ENCODE peak calls at places on chromosomes 4 and X, in ten cellular contexts. S, D, K, N, U, H, A, T, Z and V are unnamed samples.

GRCh38 chrX:107429090-107429489 is 20.4 kb upstream of the FRMPD3 start:
- DNase-seq in N (no peak), H (peak; percentile 40), A (no peak), T (no peak), D (peak; percentile 12), S (peak; percentile 48), U (no peak), K (no peak), Z (no peak), V (no peak)

GRCh38 chrX:39907964-39908616 is 189.7 kb downstream of the BCOR start:
- DNase-seq in N (no peak), D (peak; percentile 92), H (peak; percentile 80), U (peak; percentile 87), K (peak; percentile 17), T (no peak), S (peak; percentile 94), A (peak; percentile 88), Z (no peak), V (peak; percentile 38)

GRCh38 chr4:808860-809570 is 16.9 kb downstream of the CPLX1 start:
- DNase-seq in D (no peak), U (no peak), A (no peak), H (no peak), T (no peak), S (no peak), K (no peak), Z (no peak), N (no peak), V (no peak)

GRCh38 chr4:150181536-150181935 is 103.3 kb downstream of the DCLK2 start:
- DNase-seq in H (no peak), U (no peak), D (no peak), S (peak; percentile 24), Z (no peak), A (no peak), T (no peak), K (no peak), N (no peak), V (no peak)

GRCh38 chr4:125985856-125986255 is 671.1 kb downstream of the FAT4 start:
- DNase-seq in S (no peak), K (no peak), D (peak; percentile 2), T (no peak), A (no peak), N (no peak), U (no peak), Z (no peak), H (peak; percentile 64), V (no peak)

GRCh38 chr4:2482693-2483092 is 13.8 kb downstream of the RNF4 start:
- DNase-seq in Z (no peak), H (no peak), K (no peak), N (no peak), D (peak; percentile 48), A (no peak), U (no peak), S (peak; percentile 76), T (no peak), V (no peak)

GRCh38 chr4:337143-337931 is at the start of gene ZNF141:
- DNase-seq in Z (peak; percentile 92), N (peak; percentile 64), A (peak; percentile 97), T (peak; percentile 89), H (peak; percentile 96), D (peak; percentile 93), S (peak; percentile 98), K (peak; percentile 97), U (peak; percentile 96), V (peak; percentile 92)

GRCh38 chr4:151325320-151326246 is at the start of gene SH3D19:
- DNase-seq in N (no peak), A (peak; percentile 84), Z (no peak), K (peak; percentile 71), D (peak; percentile 40), U (peak; percentile 61), T (no peak), H (peak; percentile 36), S (peak; percentile 62), V (peak; percentile 83)

GRCh38 chrX:132483523-132483922 is 5.3 kb downstream of the MBNL3 start:
- DNase-seq in H (no peak), Z (no peak), A (no peak), U (no peak), S (no peak), N (no peak), T (no peak), K (no peak), D (no peak), V (no peak)

GRCh38 chr4:10256203-10256602 is 139.6 kb upstream of the WDR1 start:
- DNase-seq in K (no peak), T (no peak), U (no peak), A (no peak), D (no peak), H (no peak), N (no peak), Z (no peak), S (no peak), V (no peak)

GRCh38 chr4:64911846-64912245 is 502.6 kb upstream of the TECRL start:
- DNase-seq in D (no peak), K (no peak), Z (no peak), H (no peak), N (no peak), A (no peak), S (no peak), T (no peak), U (no peak), V (no peak)

GRCh38 chr4:71709961-71710360 is 73.9 kb downstream of the GC start:
- DNase-seq in Z (no peak), T (no peak), D (no peak), K (no peak), A (no peak), H (no peak), N (no peak), U (no peak), S (no peak), V (no peak)

GRCh38 chrX:22577181-22577580 is 304.5 kb downstream of the CBLL2 start:
- DNase-seq in K (no peak), D (peak; percentile 77), U (no peak), A (no peak), Z (no peak), H (no peak), T (no peak), S (peak; percentile 69), N (no peak), V (no peak)

GRCh38 chrX:101040197-101040596 is 11.7 kb downstream of the TRMT2B start:
- DNase-seq in K (no peak), D (no peak), H (no peak), N (no peak), A (no peak), U (no peak), T (no peak), S (peak; percentile 50), Z (no peak), V (no peak)

GRCh38 chr4:27714073-27714472 is 853.4 kb downstream of the STIM2 start:
- DNase-seq in D (no peak), N (no peak), T (no peak), A (no peak), H (no peak), K (no peak), Z (no peak), S (peak; percentile 5), U (no peak), V (no peak)

GRCh38 chr4:152161676-152162330 is 374.1 kb downstream of the FBXW7 start:
- DNase-seq in H (no peak), D (no peak), Z (no peak), T (no peak), N (no peak), A (no peak), S (no peak), U (no peak), K (no peak), V (no peak)

GRCh38 chr4:54065282-54066087 is 1.1 kb upstream of the CHIC2 start:
- DNase-seq in S (peak; percentile 47), A (no peak), D (no peak), Z (no peak), H (no peak), U (no peak), K (no peak), T (no peak), N (no peak), V (no peak)

GRCh38 chrX:9535101-9535500 is 70.2 kb downstream of the TBL1X start:
- DNase-seq in N (no peak), K (no peak), H (no peak), T (no peak), D (no peak), A (no peak), Z (no peak), U (no peak), S (no peak), V (no peak)

GRCh38 chr4:18322111-18322510 is 300.6 kb upstream of the LCORL start:
- DNase-seq in H (no peak), A (no peak), K (no peak), D (no peak), N (no peak), S (no peak), T (no peak), U (no peak), Z (no peak), V (no peak)

GRCh38 chr4:37726666-37727065 is 40.5 kb upstream of the RELL1 start:
- DNase-seq in D (no peak), H (no peak), Z (no peak), K (no peak), N (no peak), T (no peak), A (no peak), S (peak; percentile 86), U (no peak), V (no peak)

GRCh38 chr4:20203508-20203907 is 48.2 kb upstream of the SLIT2 start:
- DNase-seq in Z (no peak), K (peak; percentile 39), A (no peak), H (no peak), D (no peak), T (no peak), N (no peak), S (peak; percentile 98), U (no peak), V (no peak)

GRCh38 chr4:130747842-130748241 is 1651.9 kb downstream of the C4orf33 start:
- DNase-seq in Z (no peak), K (no peak), H (no peak), N (no peak), T (no peak), D (peak; percentile 18), A (no peak), S (peak; percentile 1), U (no peak), V (no peak)

GRCh38 chrX:41145920-41146608 is 60.8 kb downstream of the USP9X start:
- DNase-seq in D (peak; percentile 83), T (no peak), S (peak; percentile 95), U (no peak), K (no peak), H (no peak), N (no peak), Z (no peak), A (no peak), V (no peak)

GRCh38 chr4:4477391-4477790 is 64.5 kb downstream of the STX18 start:
- DNase-seq in A (no peak), U (no peak), D (peak; percentile 34), N (no peak), Z (no peak), K (no peak), S (peak; percentile 53), H (no peak), T (no peak), V (no peak)

GRCh38 chrX:44290718-44291117 is 52.8 kb downstream of the EFHC2 start:
- DNase-seq in K (no peak), H (no peak), Z (no peak), S (no peak), D (no peak), N (no peak), A (no peak), T (no peak), U (no peak), V (no peak)

GRCh38 chr4:87835732-87836131 is 3.0 kb downstream of the MEPE start:
- DNase-seq in T (no peak), H (no peak), S (peak; percentile 10), N (no peak), Z (no peak), K (no peak), U (no peak), A (no peak), D (no peak), V (no peak)

GRCh38 chr4:153393397-153393796 is 48.9 kb downstream of the MND1 start:
- DNase-seq in U (no peak), T (no peak), S (peak; percentile 74), N (no peak), A (no peak), D (peak; percentile 93), Z (no peak), H (no peak), K (no peak), V (peak; percentile 12)

GRCh38 chr4:87679449-87680169 is 29.5 kb downstream of the DMP1 start:
- DNase-seq in Z (peak; percentile 18), N (peak; percentile 4), U (peak; percentile 8), A (no peak), D (peak; percentile 40), S (peak; percentile 76), T (peak; percentile 6), H (peak; percentile 30), K (no peak), V (no peak)